ENCODE peak calls at places on chromosomes 7 and 10, in six cellular contexts. S is right cardiac atrium, B is mucosa of descending colon, R is thoracic aorta, A is A549, Y is colonic mucosa. D is an unnamed sample. For H3K4me1, the result is how much of the 10 kb centered on the place peaks cover.

GRCh38 chr7:19376591-19376990 is 231.4 kb upstream of the FERD3L start:
- DNase-seq in S (no peak), A (no peak), B (no peak), R (no peak), Y (no peak), D (no peak)

GRCh38 chr10:60353519-60354258 is 36.0 kb downstream of the ANK3 start:
- DNase-seq in A (no peak), S (peak), Y (no peak), R (no peak), B (no peak), D (peak)

GRCh38 chr10:29725133-29725720 is 90.5 kb upstream of the SVIL start:
- DNase-seq in R (no peak), B (no peak), Y (peak), A (no peak), S (peak), D (peak)

GRCh38 chr10:488933-489215 is 200.6 kb downstream of the DIP2C start:
- DNase-seq in S (peak), A (no peak), B (no peak), Y (no peak), R (no peak), D (no peak)

GRCh38 chr7:112531675-112532074 is 50.9 kb downstream of the LSMEM1 start:
- DNase-seq in Y (no peak), A (no peak), S (no peak), R (no peak), B (no peak), D (no peak)

GRCh38 chr10:55897436-55897835 is 463.6 kb downstream of the ZWINT start:
- DNase-seq in S (no peak), R (no peak), Y (no peak), B (no peak), A (no peak), D (no peak)

GRCh38 chr10:15784662-15785300 is 65.1 kb upstream of the ITGA8 start:
- DNase-seq in S (no peak), B (no peak), R (no peak), Y (no peak), A (no peak), D (no peak)

GRCh38 chr10:84074521-84074920 is 64.8 kb upstream of the GHITM start:
- DNase-seq in R (no peak), B (no peak), S (no peak), Y (no peak), A (no peak), D (no peak)

GRCh38 chr10:75115137-75115536 is 3.7 kb downstream of the SAMD8 start:
- DNase-seq in R (no peak), A (no peak), Y (no peak), S (no peak), B (no peak), D (no peak)

GRCh38 chr7:78479348-78479747 is 680.8 kb downstream of the PHTF2 start:
- DNase-seq in A (no peak), B (no peak), S (no peak), R (no peak), Y (no peak), D (no peak)

GRCh38 chr7:114901771-114902170 is 20.1 kb upstream of the MDFIC start:
- DNase-seq in Y (no peak), B (no peak), R (no peak), A (no peak), S (no peak), D (no peak)

GRCh38 chr7:155340721-155341120 is 43.0 kb downstream of the INSIG1 start:
- DNase-seq in B (no peak), R (no peak), A (no peak), S (no peak), Y (no peak), D (peak)

GRCh38 chr10:133258066-133258817 is 18.4 kb downstream of the ADAM8 start:
- DNase-seq in Y (peak), S (no peak), A (no peak), B (peak), R (no peak), D (no peak)

GRCh38 chr10:8017276-8017675 is 37.2 kb upstream of the GATA3 start:
- DNase-seq in S (no peak), A (no peak), B (no peak), Y (no peak), R (no peak), D (no peak)

GRCh38 chr10:47410271-47410670 is 26.2 kb upstream of the ZNF488 start:
- DNase-seq in S (no peak), Y (no peak), A (no peak), R (no peak), B (no peak), D (no peak)

GRCh38 chr10:103659674-103660363 is 166.3 kb downstream of the NEURL1 start:
- DNase-seq in R (no peak), A (no peak), B (peak), Y (peak), S (peak), D (peak)

GRCh38 chr7:127629268-127629854 is 11.4 kb upstream of the PAX4 start:
- DNase-seq in A (peak), R (no peak), B (peak), S (no peak), Y (peak), D (peak)

DNA sequence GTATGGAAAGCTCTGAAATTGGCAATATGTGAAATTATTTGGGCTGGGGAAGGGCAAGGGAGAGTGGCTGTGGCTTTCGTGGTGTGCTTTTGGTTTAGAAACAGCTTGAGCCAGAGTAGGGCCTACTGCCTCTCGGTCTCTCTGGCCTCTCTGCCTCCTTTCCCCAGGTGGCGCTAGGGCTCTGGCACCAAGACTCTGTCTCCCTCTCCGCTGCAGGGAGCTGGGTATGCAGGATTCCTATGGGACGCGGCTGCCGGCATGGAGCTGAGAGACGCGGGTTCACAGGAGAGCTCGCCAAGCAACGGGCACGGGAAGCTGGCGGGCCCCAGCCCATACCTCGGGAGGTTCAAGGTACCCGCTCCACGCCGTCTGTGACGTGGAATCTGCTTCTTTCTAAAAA is 105.2 kb upstream of the ANLN start:
- DNase-seq in R (no peak), A (no peak), S (no peak), Y (no peak), B (no peak), D (no peak)
- H3K4me1 ChIP-seq in R (under half), A (half or more), S (under half), Y (under half), B (under half), D (under half)

GRCh38 chr7:92813390-92814024 is 22.9 kb downstream of the CDK6 start:
- DNase-seq in A (no peak), R (no peak), Y (no peak), S (no peak), B (no peak), D (no peak)
- H3K4me1 ChIP-seq in A (half or more), R (under half), Y (under half), S (under half), B (under half), D (under half)

DNA sequence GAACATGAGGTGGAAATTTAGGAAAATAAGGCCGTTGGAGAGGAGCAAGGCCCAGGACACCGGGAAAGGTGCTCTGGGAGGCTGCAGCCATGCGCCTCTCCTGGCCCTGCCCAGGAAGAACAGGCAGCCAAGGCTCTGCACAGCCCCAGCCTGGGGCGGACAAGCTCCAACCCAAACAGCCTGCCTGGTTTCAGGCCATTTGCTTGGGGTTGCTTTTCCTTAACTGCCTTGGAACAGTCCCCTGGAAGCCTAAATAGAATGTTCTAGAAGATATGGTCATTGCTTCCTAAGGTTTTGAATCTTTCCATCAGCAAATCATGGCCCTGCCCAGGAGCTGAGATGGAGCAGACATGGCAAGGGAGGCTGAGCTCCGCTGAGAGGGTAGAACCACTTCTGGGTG is 11.0 kb downstream of the VSTM4 start:
- DNase-seq in S (peak), R (no peak), Y (no peak), B (no peak), A (no peak), D (no peak)
- H3K4me1 ChIP-seq in S (under half), R (under half), Y (under half), B (under half), A (under half), D (under half)

DNA sequence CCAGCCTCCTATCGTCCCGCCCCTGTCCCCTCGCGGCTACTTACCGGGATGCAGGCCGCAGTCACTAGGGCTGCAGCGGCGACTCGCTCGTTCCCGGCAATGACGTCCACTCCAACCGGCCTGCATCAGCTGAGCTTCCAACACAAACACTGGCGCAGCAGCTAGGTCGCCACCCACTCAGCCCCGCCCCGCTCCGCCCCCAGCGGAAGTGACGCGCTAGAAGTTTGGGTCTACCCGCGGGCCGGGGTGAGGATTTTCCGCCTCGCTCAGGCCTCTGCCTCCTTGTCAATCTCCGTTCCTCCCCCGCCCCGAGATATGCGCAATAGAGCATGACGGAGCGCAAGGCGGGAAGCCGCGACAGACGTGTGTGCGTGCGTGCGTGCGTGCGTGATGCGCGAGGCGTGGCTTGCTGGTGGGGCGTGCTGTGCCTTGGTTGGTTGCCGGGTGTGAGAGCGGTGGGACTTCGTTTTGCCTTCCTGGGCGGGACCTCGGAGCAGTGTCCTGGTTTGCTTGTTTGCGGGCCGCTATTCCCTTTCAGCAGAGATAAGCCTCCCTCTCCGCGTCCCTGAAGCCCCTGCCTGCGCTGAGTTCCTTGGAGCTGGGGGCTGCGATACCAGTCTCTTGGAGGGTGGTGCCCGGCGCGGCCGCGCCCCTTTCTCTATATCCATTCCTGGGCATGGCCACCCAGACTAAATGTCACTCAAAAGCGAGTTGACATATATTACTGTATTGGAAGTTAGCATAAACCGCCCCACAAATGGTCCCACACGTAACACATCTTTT is at the start of gene PNPLA8:
- DNase-seq in B (peak), S (peak), Y (peak), R (peak), A (peak), D (peak)
- H3K4me1 ChIP-seq in B (under half), S (under half), Y (under half), R (under half), A (under half), D (under half)